ENCODE peak calls at places on chromosomes 2 and 18, in six cellular contexts. One of them, this sample, is unnamed.

GRCh38 chr2:173027181-173028128 is 48.2 kb upstream of the MAP3K20 start:
- DNase-seq in pulmonary artery endothelial cell: peak
- DNase-seq in ELF-1: peak
- DNase-seq in A172: peak
- DNase-seq in sigmoid colon: peak
- DNase-seq in left lung: peak
- DNase-seq in this sample: peak

GRCh38 chr2:177270531-177270930 is 6.0 kb upstream of the NFE2L2 start:
- DNase-seq in pulmonary artery endothelial cell: no peak
- DNase-seq in ELF-1: no peak
- DNase-seq in A172: no peak
- DNase-seq in sigmoid colon: no peak
- DNase-seq in left lung: no peak
- DNase-seq in this sample: no peak

GRCh38 chr2:46923011-46923669 is 7.5 kb upstream of the MCFD2 start:
- DNase-seq in pulmonary artery endothelial cell: no peak
- DNase-seq in ELF-1: no peak
- DNase-seq in A172: peak
- DNase-seq in sigmoid colon: no peak
- DNase-seq in left lung: no peak
- DNase-seq in this sample: no peak

GRCh38 chr18:23719634-23720201 is 30.5 kb downstream of the LAMA3 start:
- DNase-seq in pulmonary artery endothelial cell: peak
- DNase-seq in ELF-1: peak
- DNase-seq in A172: peak
- DNase-seq in sigmoid colon: no peak
- DNase-seq in left lung: peak
- DNase-seq in this sample: no peak

GRCh38 chr2:134234535-134234934 is 19.3 kb upstream of the MGAT5 start:
- DNase-seq in pulmonary artery endothelial cell: no peak
- DNase-seq in ELF-1: no peak
- DNase-seq in A172: no peak
- DNase-seq in sigmoid colon: no peak
- DNase-seq in left lung: no peak
- DNase-seq in this sample: no peak

GRCh38 chr2:220466251-220466691 is 838.8 kb downstream of the SLC4A3 start:
- DNase-seq in pulmonary artery endothelial cell: no peak
- DNase-seq in ELF-1: no peak
- DNase-seq in A172: no peak
- DNase-seq in sigmoid colon: no peak
- DNase-seq in left lung: no peak
- DNase-seq in this sample: no peak

GRCh38 chr2:199303814-199304213 is 153.9 kb downstream of the SATB2 start:
- DNase-seq in pulmonary artery endothelial cell: peak
- DNase-seq in ELF-1: no peak
- DNase-seq in A172: peak
- DNase-seq in sigmoid colon: no peak
- DNase-seq in left lung: no peak
- DNase-seq in this sample: no peak

GRCh38 chr2:55805662-55806061 is 112.0 kb upstream of the PNPT1 start:
- DNase-seq in pulmonary artery endothelial cell: no peak
- DNase-seq in ELF-1: no peak
- DNase-seq in A172: no peak
- DNase-seq in sigmoid colon: no peak
- DNase-seq in left lung: no peak
- DNase-seq in this sample: no peak

GRCh38 chr2:207385076-207385475 is 144.7 kb upstream of the CREB1 start:
- DNase-seq in pulmonary artery endothelial cell: no peak
- DNase-seq in ELF-1: no peak
- DNase-seq in A172: no peak
- DNase-seq in sigmoid colon: no peak
- DNase-seq in left lung: no peak
- DNase-seq in this sample: no peak

GRCh38 chr2:158131919-158132566 is 30.4 kb downstream of the UPP2 start:
- DNase-seq in pulmonary artery endothelial cell: no peak
- DNase-seq in ELF-1: no peak
- DNase-seq in A172: no peak
- DNase-seq in sigmoid colon: no peak
- DNase-seq in left lung: no peak
- DNase-seq in this sample: no peak